ENCODE peak calls at places on chromosomes 4 and X, in ten cellular contexts. F, X, T, U, K, P, B, M, Y and D are unnamed samples. For H3K36me3 and H3K4me1, the result is how much of the 10 kb centered on the place peaks cover.

GRCh38 chrX:118654331-118654730 is 73.1 kb upstream of the IL13RA1 start:
- DNase-seq in B (no peak), F (no peak), T (no peak), X (no peak), P (no peak), U (no peak), M (no peak), K (no peak), Y (no peak), D (no peak)

GRCh38 chrX:108735087-108735679 is 1.2 kb downstream of the IRS4 start:
- DNase-seq in M (no peak), Y (no peak), U (peak), T (no peak), K (peak), X (no peak), P (no peak), B (no peak), F (no peak), D (no peak)

GRCh38 chrX:104135677-104136076 is 21.1 kb downstream of the SLC25A53 start:
- DNase-seq in B (no peak), Y (no peak), M (no peak), F (no peak), P (no peak), X (no peak), K (no peak), T (no peak), U (no peak), D (no peak)

GRCh38 chr4:100738388-100739165 is 220.8 kb upstream of the EMCN start:
- DNase-seq in U (peak), F (peak), X (peak), P (peak), M (no peak), K (no peak), Y (no peak), B (peak), T (peak), D (no peak)

GRCh38 chrX:50903387-50904027 is 7.0 kb upstream of the BMP15 start:
- DNase-seq in T (peak), Y (no peak), B (peak), K (no peak), M (no peak), P (no peak), F (no peak), U (peak), X (peak), D (peak)

GRCh38 chr4:102438396-102438795 is 62.8 kb upstream of the NFKB1 start:
- DNase-seq in F (no peak), K (no peak), U (no peak), P (no peak), M (no peak), Y (no peak), B (peak), X (no peak), T (no peak), D (no peak)

GRCh38 chr4:15659768-15660394 is 4.7 kb upstream of the FBXL5 start:
- DNase-seq in M (no peak), K (no peak), U (no peak), Y (no peak), T (peak), B (peak), X (no peak), F (no peak), P (no peak), D (no peak)

GRCh38 chrX:22800806-22801205 is 199.0 kb upstream of the DDX53 start:
- DNase-seq in T (peak), U (peak), F (no peak), M (no peak), Y (no peak), K (no peak), X (no peak), P (no peak), B (peak), D (no peak)

GRCh38 chr4:175273995-175274753 is 356.0 kb downstream of the ADAM29 start:
- DNase-seq in F (no peak), K (no peak), T (no peak), B (no peak), U (peak), X (no peak), P (no peak), M (no peak), Y (no peak), D (no peak)

GRCh38 chr4:108830509-108831244 is 67.8 kb upstream of the ETNPPL start:
- DNase-seq in T (peak), U (peak), X (peak), K (no peak), F (no peak), B (peak), P (no peak), M (no peak), Y (no peak), D (peak)

GRCh38 chr4:83618991-83619390 is 83.1 kb downstream of the GPAT3 start:
- DNase-seq in B (peak), F (peak), K (no peak), Y (no peak), T (no peak), X (peak), U (peak), P (no peak), M (no peak), D (no peak)

GRCh38 chr4:158930573-158930972 is 161.7 kb downstream of the FNIP2 start:
- DNase-seq in B (peak), P (no peak), X (no peak), K (no peak), T (no peak), F (no peak), M (no peak), U (no peak), Y (no peak), D (no peak)

GRCh38 chr4:139242511-139243051 is 37.4 kb downstream of the MGARP start:
- DNase-seq in T (no peak), F (no peak), U (no peak), M (no peak), P (no peak), Y (no peak), B (peak), X (no peak), K (no peak), D (no peak)

GRCh38 chrX:40172169-40172979 is 74.6 kb upstream of the BCOR start:
- DNase-seq in P (peak), K (peak), Y (no peak), U (peak), B (peak), X (peak), T (peak), M (no peak), F (peak), D (peak)

GRCh38 chr4:165743422-165743821 is 129.6 kb upstream of the TLL1 start:
- DNase-seq in T (no peak), K (no peak), B (no peak), Y (no peak), X (no peak), F (no peak), M (no peak), P (no peak), U (no peak), D (no peak)
- H3K36me3 ChIP-seq in T (under half), K (under half), B (under half), Y (under half), X (under half), F (under half), M (under half), P (under half), U (under half), D (under half)

DNA sequence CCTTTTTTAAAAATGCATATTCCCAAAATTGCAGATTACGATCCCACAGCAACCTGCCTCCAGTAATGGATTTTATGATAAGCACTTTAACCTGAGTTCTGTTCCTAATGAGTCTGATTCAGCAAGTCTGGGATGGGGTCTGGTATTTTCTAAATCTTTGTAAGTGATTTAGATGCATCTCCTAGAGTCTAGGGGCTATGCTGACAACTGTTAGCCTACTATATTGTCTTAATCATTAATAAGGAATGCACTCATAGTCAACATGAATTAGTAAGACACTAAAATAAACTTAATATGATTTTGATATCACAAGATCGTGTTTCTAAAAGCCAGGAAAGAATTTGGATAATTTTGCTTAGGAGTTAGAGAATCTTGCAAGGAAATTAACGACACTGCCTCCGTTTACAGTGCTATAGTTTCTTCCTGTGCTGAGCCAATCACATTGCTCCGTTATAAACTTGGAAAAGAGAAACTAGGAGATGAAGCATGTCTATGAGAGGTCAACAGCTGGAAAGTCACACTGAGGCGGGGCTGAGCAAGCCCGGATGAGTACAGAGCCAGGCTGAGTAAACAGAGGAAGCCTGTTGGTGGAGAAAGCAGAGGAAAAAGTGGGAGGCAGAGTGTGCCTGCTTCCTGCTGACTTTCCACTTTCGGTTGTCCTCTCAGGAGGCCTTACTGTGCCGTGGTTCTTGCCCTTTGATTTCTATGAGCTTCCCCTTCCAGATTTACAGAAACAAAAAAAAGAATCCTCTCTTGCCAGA is 5.4 kb downstream of the SCARB2 start:
- DNase-seq in T (peak), Y (no peak), X (peak), B (peak), U (peak), P (peak), M (peak), F (peak), K (no peak), D (peak)
- H3K4me1 ChIP-seq in T (under half), Y (under half), X (under half), B (half or more), U (under half), P (half or more), M (under half), F (under half), K (half or more), D (half or more)

GRCh38 chr4:54657194-54657555 is 582 bp upstream of the KIT start:
- DNase-seq in U (peak), F (no peak), B (no peak), Y (no peak), P (no peak), X (no peak), M (no peak), K (no peak), T (no peak), D (no peak)
- H3K4me3 ChIP-seq in U (peak), F (peak), B (peak), Y (peak), P (peak), X (peak), M (peak), K (peak), T (peak), D (no peak)

GRCh38 chr4:78601013-78601412 is 49.4 kb downstream of the ANXA3 start:
- DNase-seq in F (no peak), B (peak), T (peak), Y (no peak), K (no peak), M (no peak), P (no peak), U (no peak), X (no peak), D (no peak)
- H3K36me3 ChIP-seq in F (under half), B (under half), T (under half), Y (under half), K (under half), M (under half), P (under half), U (under half), X (under half), D (under half)

DNA sequence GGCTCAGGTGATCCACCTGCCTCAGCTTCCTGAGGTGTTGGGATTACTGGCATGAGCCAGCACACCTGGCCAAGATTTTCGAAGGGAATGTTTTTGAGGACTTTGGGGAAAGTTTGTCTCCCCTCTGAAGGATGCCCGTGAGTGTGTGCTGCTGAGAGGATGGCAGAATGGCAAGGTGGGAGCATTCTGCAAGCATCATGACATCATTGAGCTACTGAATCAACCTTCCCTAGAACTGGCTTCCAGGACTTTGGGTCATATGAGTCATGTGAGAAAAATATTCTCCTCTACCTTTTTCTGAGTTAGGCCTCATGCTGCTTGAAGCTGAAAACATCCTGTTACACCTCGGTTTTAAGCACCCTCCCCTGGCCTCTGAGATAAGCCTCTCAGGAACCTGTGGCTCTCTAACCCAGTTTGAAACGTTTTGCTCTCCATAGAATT is 31.0 kb downstream of the TMEM131L start:
- DNase-seq in U (peak), Y (peak), P (no peak), K (no peak), F (no peak), T (no peak), B (peak), M (no peak), X (no peak), D (no peak)
- H3K4me1 ChIP-seq in U (under half), Y (half or more), P (under half), K (under half), F (under half), T (under half), B (under half), M (under half), X (under half), D (under half)